ENCODE peak calls at places on chromosomes 7 and 10, in ten cellular contexts. E is fibroblast of the aortic adventitia, U is GM12865, O is GM23338, L is GM10248, H is Calu3, Q is cardiac muscle cell, D is upper lobe of right lung, X is PC-9, Z is MCF 10A. W is an unnamed sample.
A peak's percentile ranks its signal among the peaks of the same experiment; 100 is the strongest.

GRCh38 chr7:98357751-98358161 is 43.1 kb downstream of the BAIAP2L1 start:
- DNase-seq in E (peak; percentile 55), U (no peak), O (no peak), L (no peak), H (peak; percentile 7), Q (peak; percentile 60), D (no peak), X (no peak), Z (peak; percentile 88), W (no peak)

GRCh38 chr10:130127612-130128607 is 8.3 kb upstream of the GLRX3 start:
- DNase-seq in E (peak; percentile 76), U (peak; percentile 77), O (peak; percentile 92), L (peak; percentile 80), H (peak; percentile 58), Q (peak; percentile 72), D (no peak), X (peak; percentile 47), Z (peak; percentile 73), W (peak; percentile 71)

GRCh38 chr10:28181478-28182096 is 121.3 kb downstream of the MPP7 start:
- DNase-seq in E (no peak), U (no peak), O (no peak), L (no peak), H (no peak), Q (no peak), D (no peak), X (no peak), Z (no peak), W (no peak)

GRCh38 chr7:115009736-115010435 is 88.0 kb downstream of the MDFIC start:
- DNase-seq in E (peak; percentile 89), U (no peak), O (no peak), L (no peak), H (no peak), Q (peak; percentile 76), D (no peak), X (no peak), Z (no peak), W (no peak)

GRCh38 chr10:921471-922414 is 9.8 kb downstream of the LARP4B start:
- DNase-seq in E (peak; percentile 59), U (no peak), O (no peak), L (no peak), H (no peak), Q (peak; percentile 82), D (no peak), X (no peak), Z (peak; percentile 55), W (no peak)

GRCh38 chr10:113362645-113363091 is 190.2 kb upstream of the HABP2 start:
- DNase-seq in E (peak; percentile 81), U (no peak), O (no peak), L (no peak), H (no peak), Q (peak; percentile 37), D (no peak), X (no peak), Z (peak; percentile 37), W (no peak)

GRCh38 chr7:143181349-143181748 is 1.9 kb upstream of the TAS2R39 start:
- DNase-seq in E (no peak), U (no peak), O (no peak), L (no peak), H (no peak), Q (no peak), D (no peak), X (no peak), Z (no peak), W (peak; percentile 2)

GRCh38 chr10:128219295-128219694 is 93.1 kb upstream of the MKI67 start:
- DNase-seq in E (no peak), U (no peak), O (no peak), L (no peak), H (no peak), Q (no peak), D (no peak), X (no peak), Z (no peak), W (no peak)

GRCh38 chr10:89940076-89940475 is 238.7 kb downstream of the KIF20B start:
- DNase-seq in E (no peak), U (no peak), O (no peak), L (no peak), H (no peak), Q (no peak), D (no peak), X (no peak), Z (peak; percentile 24), W (no peak)

GRCh38 chr10:117673208-117673607 is 130.7 kb downstream of the EMX2 start:
- DNase-seq in E (no peak), U (no peak), O (no peak), L (no peak), H (no peak), Q (no peak), D (no peak), X (no peak), Z (no peak), W (no peak)

GRCh38 chr7:69778138-69778537 is 179.9 kb downstream of the AUTS2 start:
- DNase-seq in E (no peak), U (peak; percentile 36), O (no peak), L (no peak), H (no peak), Q (no peak), D (no peak), X (no peak), Z (no peak), W (no peak)

GRCh38 chr10:130430852-130431704 is 294.9 kb downstream of the GLRX3 start:
- DNase-seq in E (no peak), U (no peak), O (no peak), L (no peak), H (no peak), Q (no peak), D (no peak), X (no peak), Z (no peak), W (no peak)

GRCh38 chr10:132207536-132208488 is 21.1 kb downstream of the DPYSL4 start:
- DNase-seq in E (no peak), U (no peak), O (no peak), L (no peak), H (no peak), Q (no peak), D (no peak), X (no peak), Z (no peak), W (no peak)
- TF ChIP-seq CTCF in E (no peak), U (no peak), O (no peak), L (no peak), H (no peak), Q (no peak), D (no peak), X (no peak), Z (no peak), W (no peak)

GRCh38 chr10:70540089-70540788 is 61.7 kb downstream of the PALD1 start:
- DNase-seq in E (peak; percentile 22), U (peak; percentile 45), O (peak; percentile 84), L (peak; percentile 73), H (peak; percentile 49), Q (peak; percentile 25), D (no peak), X (no peak), Z (peak; percentile 43), W (peak; percentile 48)

GRCh38 chr10:70542565-70542938 is 60.0 kb downstream of the PRF1 start:
- DNase-seq in E (peak; percentile 25), U (no peak), O (no peak), L (no peak), H (no peak), Q (peak; percentile 24), D (no peak), X (no peak), Z (no peak), W (no peak)

GRCh38 chr10:70539471-70539870 is 60.9 kb downstream of the PALD1 start:
- DNase-seq in E (no peak), U (no peak), O (no peak), L (no peak), H (no peak), Q (no peak), D (no peak), X (no peak), Z (no peak), W (no peak)

GRCh38 chr10:70541738-70542564 is 60.6 kb downstream of the PRF1 start:
- DNase-seq in E (no peak), U (no peak), O (no peak), L (no peak), H (no peak), Q (no peak), D (no peak), X (no peak), Z (no peak), W (no peak)

DNA sequence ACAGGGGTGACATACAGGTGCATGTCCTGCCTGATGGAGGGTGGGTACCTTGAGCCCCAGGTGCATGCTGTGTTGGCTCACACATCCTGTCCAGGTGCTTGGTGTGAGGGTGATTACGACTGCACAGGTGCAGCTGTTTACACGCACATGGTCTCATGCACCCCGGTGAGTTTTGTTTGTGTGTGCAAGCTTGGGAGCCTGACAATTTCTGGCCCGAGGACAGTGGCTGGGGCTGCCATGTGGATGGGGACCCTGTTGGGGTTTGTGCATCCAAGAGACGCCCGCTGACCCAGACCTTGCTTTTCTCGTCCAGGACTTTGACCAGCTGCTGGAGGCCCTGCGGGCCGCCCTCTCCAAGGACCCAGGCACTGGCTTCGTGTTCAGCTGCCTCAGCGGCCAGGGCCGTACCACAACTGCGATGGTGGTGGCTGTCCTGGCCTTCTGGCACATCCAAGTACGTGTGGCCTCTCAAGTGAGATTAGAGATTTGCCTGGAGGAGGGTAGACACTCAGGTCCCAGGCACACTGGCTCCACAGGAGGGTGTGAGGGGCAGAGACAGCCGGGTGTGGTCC is 61.7 kb downstream of the PRF1 start:
- DNase-seq in E (no peak), U (no peak), O (no peak), L (no peak), H (no peak), Q (no peak), D (no peak), X (no peak), Z (no peak), W (no peak)
- TF ChIP-seq CTCF in E (no peak), U (no peak), O (no peak), L (no peak), H (no peak), Q (no peak), D (no peak), X (peak; percentile 29), Z (no peak), W (no peak)

GRCh38 chr10:20855398-20856038 is 41.6 kb downstream of the NEBL start:
- DNase-seq in E (peak; percentile 54), U (no peak), O (peak; percentile 53), L (no peak), H (no peak), Q (peak; percentile 65), D (no peak), X (no peak), Z (peak; percentile 54), W (no peak)
- TF ChIP-seq CTCF in E (peak; percentile 37), U (no peak), O (peak; percentile 58), L (peak; percentile 28), H (no peak), Q (peak; percentile 49), D (peak; percentile 34), X (peak; percentile 59), Z (peak; percentile 24), W (no peak)

GRCh38 chr7:25282194-25282593 is 53.9 kb upstream of the NPVF start:
- DNase-seq in E (no peak), U (no peak), O (no peak), L (no peak), H (no peak), Q (no peak), D (no peak), X (no peak), Z (no peak), W (no peak)

DNA sequence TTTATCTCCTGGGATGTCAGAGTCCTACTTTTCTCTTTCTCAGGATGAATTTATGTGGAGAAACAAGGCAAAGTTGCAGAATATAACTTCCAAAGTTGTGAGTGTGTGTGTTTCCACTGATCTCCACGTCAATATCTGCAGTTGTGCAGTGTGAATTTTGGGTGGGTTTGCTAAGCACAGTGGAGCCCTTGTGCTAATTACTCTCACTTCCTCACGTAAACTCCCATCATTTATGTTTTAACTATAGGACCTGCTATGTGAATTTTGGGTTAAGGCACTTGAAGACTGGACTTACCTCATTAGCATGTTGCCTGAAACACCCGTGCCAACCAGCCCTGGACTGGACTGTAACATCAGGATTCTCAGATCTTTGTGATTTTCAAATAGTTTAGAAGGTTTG is 51.9 kb upstream of the NPVF start:
- DNase-seq in E (no peak), U (no peak), O (no peak), L (no peak), H (no peak), Q (no peak), D (no peak), X (no peak), Z (no peak), W (no peak)
- TF ChIP-seq CTCF in E (no peak), U (no peak), O (no peak), L (no peak), H (no peak), Q (no peak), D (no peak), X (no peak), Z (no peak), W (no peak)